ENCODE peak calls at places on chromosomes 7 and 10, in eight cellular contexts. S, P, B, H, J, X, M and T are unnamed samples.

GRCh38 chr10:21135396-21135973 is 238.4 kb upstream of the NEBL start:
- DNase-seq in P (no peak), S (no peak), X (no peak), B (no peak), J (no peak), M (no peak), H (no peak), T (no peak)

GRCh38 chr10:19194866-19195265 is 146.3 kb downstream of the MALRD1 start:
- DNase-seq in P (no peak), M (no peak), S (no peak), B (no peak), H (no peak), X (no peak), J (no peak), T (no peak)

GRCh38 chr7:46229409-46229808 is 308.3 kb upstream of the IGFBP3 start:
- DNase-seq in M (no peak), X (no peak), B (no peak), H (peak), P (no peak), J (no peak), S (no peak), T (no peak)

GRCh38 chr10:26446258-26446657 is 8.1 kb downstream of the APBB1IP start:
- DNase-seq in B (no peak), S (no peak), X (no peak), M (no peak), J (no peak), H (no peak), P (no peak), T (no peak)

GRCh38 chr10:13871087-13871486 is 284.3 kb downstream of the PRPF18 start:
- DNase-seq in M (no peak), P (no peak), X (no peak), H (no peak), S (no peak), B (no peak), J (no peak), T (no peak)

GRCh38 chr10:18713077-18713476 is 53.8 kb downstream of the ARL5B start:
- DNase-seq in S (no peak), B (no peak), P (no peak), H (peak), M (no peak), X (no peak), J (no peak), T (peak)

GRCh38 chr7:93562106-93562505 is 12.4 kb downstream of the CALCR start:
- DNase-seq in X (no peak), P (no peak), M (no peak), S (no peak), H (no peak), B (no peak), J (no peak), T (no peak)

GRCh38 chr10:56881218-56881617 is 520.2 kb upstream of the ZWINT start:
- DNase-seq in H (no peak), P (no peak), X (no peak), B (no peak), J (no peak), S (no peak), M (no peak), T (no peak)

GRCh38 chr10:128915630-128916029 is 551.4 kb upstream of the MGMT start:
- DNase-seq in S (no peak), M (no peak), H (no peak), B (no peak), J (no peak), P (no peak), X (no peak), T (no peak)

GRCh38 chr7:47470567-47471357 is 111.1 kb downstream of the TNS3 start:
- DNase-seq in H (no peak), J (no peak), P (peak), B (peak), M (no peak), S (no peak), X (no peak), T (no peak)

GRCh38 chr7:137245890-137246289 is 97.6 kb downstream of the PTN start:
- DNase-seq in J (no peak), H (peak), S (no peak), M (no peak), X (no peak), P (no peak), B (no peak), T (no peak)

GRCh38 chr7:82760092-82760491 is 316.5 kb upstream of the CACNA2D1 start:
- DNase-seq in P (no peak), X (no peak), S (no peak), J (no peak), M (no peak), H (peak), B (no peak), T (no peak)

GRCh38 chr7:17530249-17530648 is 231.8 kb downstream of the AHR start:
- DNase-seq in H (peak), P (no peak), X (no peak), M (no peak), J (no peak), B (no peak), S (no peak), T (no peak)

GRCh38 chr7:23468721-23469149 is 1.6 kb downstream of the IGF2BP3 start:
- DNase-seq in X (no peak), S (no peak), P (peak), B (no peak), H (no peak), M (peak), J (no peak), T (no peak)

GRCh38 chr10:73827346-73828089 is 16.1 kb upstream of the NDST2 start:
- DNase-seq in H (no peak), J (no peak), X (no peak), P (no peak), B (no peak), S (no peak), M (no peak), T (no peak)

GRCh38 chr7:157404845-157405481 is 68.2 kb downstream of the DNAJB6 start:
- DNase-seq in B (peak), M (peak), J (peak), P (no peak), X (peak), S (no peak), H (peak), T (peak)

GRCh38 chr10:32054087-32054486 is 2.1 kb downstream of the KIF5B start:
- DNase-seq in B (no peak), M (no peak), S (no peak), X (no peak), J (no peak), H (peak), P (peak), T (peak)

GRCh38 chr7:127758105-127758504 is 106.1 kb downstream of the SND1 start:
- DNase-seq in J (no peak), M (no peak), S (no peak), P (no peak), B (no peak), X (no peak), H (no peak), T (no peak)

GRCh38 chr10:71547290-71547689 is 150.6 kb downstream of the CDH23 start:
- DNase-seq in M (no peak), P (no peak), X (no peak), J (no peak), H (no peak), S (no peak), B (no peak), T (no peak)

GRCh38 chr7:132275811-132276210 is 300.5 kb downstream of the PLXNA4 start:
- DNase-seq in M (no peak), S (no peak), X (no peak), J (no peak), P (no peak), B (no peak), H (no peak), T (no peak)

GRCh38 chr7:142647749-142648148 is 101.5 kb upstream of the PRSS1 start:
- DNase-seq in S (no peak), J (no peak), H (no peak), X (no peak), M (no peak), B (no peak), P (no peak), T (no peak)

GRCh38 chr7:12222889-12223579 is 11.9 kb downstream of the TMEM106B start:
- DNase-seq in P (no peak), X (no peak), B (no peak), H (no peak), J (no peak), M (no peak), S (no peak), T (no peak)

GRCh38 chr7:7786595-7786994 is 68.2 kb upstream of the RPA3 start:
- DNase-seq in B (no peak), H (no peak), X (no peak), P (no peak), M (no peak), J (no peak), S (no peak), T (no peak)

GRCh38 chr7:151859111-151859947 is 17.6 kb downstream of the PRKAG2 start:
- DNase-seq in J (no peak), B (no peak), M (no peak), P (no peak), S (no peak), H (no peak), X (peak), T (no peak)

GRCh38 chr10:16999665-17000451 is 129.8 kb downstream of the CUBN start:
- DNase-seq in J (no peak), P (no peak), X (no peak), S (no peak), H (peak), B (no peak), M (no peak), T (no peak)

GRCh38 chr7:114214454-114214853 is 200.2 kb upstream of the FOXP2 start:
- DNase-seq in X (no peak), P (no peak), M (peak), J (no peak), H (no peak), S (no peak), B (no peak), T (no peak)

DNA sequence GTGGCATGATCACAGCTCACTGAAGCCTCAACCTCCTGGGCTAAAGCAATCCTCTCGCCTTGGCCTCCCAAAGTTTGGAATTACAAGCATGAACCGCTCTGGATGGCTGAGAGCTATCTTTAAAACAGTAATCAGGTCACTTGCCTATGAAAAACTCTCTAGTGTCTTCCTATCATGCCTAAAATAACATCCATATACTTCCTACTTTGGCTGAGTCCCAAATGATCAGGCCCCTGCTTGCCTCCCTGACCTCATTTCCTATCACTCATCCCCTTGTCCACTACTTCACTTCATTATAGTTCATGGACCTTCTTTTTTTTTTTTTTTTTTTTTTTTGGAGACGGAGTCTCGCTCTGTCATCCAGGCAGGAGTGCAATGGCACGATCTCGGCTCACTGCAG is 28.0 kb downstream of the SEPTIN7 start:
- DNase-seq in J (no peak), H (no peak), S (no peak), P (no peak), B (no peak), X (no peak), M (no peak), T (no peak)
- H3K27ac ChIP-seq in J (no peak), H (no peak), S (no peak), P (no peak), B (no peak), X (no peak), M (no peak), T (no peak)

GRCh38 chr10:11611248-11612003 is at the start of gene USP6NL:
- DNase-seq in H (peak), M (peak), B (peak), J (peak), X (peak), S (peak), P (peak), T (peak)
- TF ChIP-seq POLR2A in H (peak), M (peak), B (peak), J (peak), X (peak), S (no peak), P (peak), T (no peak)

GRCh38 chr10:63257784-63258183 is 124.7 kb downstream of the NRBF2 start:
- DNase-seq in J (no peak), M (no peak), H (no peak), B (no peak), X (no peak), S (no peak), P (no peak), T (no peak)
- H3K27ac ChIP-seq in J (no peak), M (peak), H (no peak), B (no peak), X (no peak), S (no peak), P (no peak), T (peak)

DNA sequence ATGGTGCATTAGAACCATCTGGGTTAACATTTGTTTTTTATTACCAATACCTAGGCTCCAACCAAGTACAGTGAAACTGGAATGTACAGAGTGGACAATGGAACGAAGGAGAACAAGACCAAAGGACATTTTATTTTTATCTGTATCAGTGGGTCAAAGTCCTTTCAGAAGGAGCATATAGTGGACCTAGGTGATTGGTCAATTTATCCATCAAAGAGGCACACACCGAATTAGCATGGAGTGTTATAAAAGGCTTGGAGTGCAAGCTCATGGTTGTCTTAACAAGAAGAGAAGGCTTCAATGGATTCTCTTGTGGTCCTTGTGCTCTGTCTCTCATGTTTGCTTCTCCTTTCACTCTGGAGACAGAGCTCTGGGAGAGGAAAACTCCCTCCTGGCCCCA is at the start of gene CYP2C9:
- DNase-seq in X (no peak), J (no peak), M (no peak), P (no peak), B (no peak), S (no peak), H (no peak), T (no peak)
- TF ChIP-seq POLR2A in X (no peak), J (no peak), M (no peak), P (no peak), B (no peak), S (no peak), H (no peak), T (no peak)

GRCh38 chr7:25858562-25859411 is 293.2 kb upstream of the NFE2L3 start:
- DNase-seq in H (no peak), X (no peak), S (no peak), P (peak), J (no peak), M (no peak), B (no peak), T (no peak)
- H3K27ac ChIP-seq in H (no peak), X (no peak), S (no peak), P (peak), J (no peak), M (no peak), B (no peak), T (no peak)

DNA sequence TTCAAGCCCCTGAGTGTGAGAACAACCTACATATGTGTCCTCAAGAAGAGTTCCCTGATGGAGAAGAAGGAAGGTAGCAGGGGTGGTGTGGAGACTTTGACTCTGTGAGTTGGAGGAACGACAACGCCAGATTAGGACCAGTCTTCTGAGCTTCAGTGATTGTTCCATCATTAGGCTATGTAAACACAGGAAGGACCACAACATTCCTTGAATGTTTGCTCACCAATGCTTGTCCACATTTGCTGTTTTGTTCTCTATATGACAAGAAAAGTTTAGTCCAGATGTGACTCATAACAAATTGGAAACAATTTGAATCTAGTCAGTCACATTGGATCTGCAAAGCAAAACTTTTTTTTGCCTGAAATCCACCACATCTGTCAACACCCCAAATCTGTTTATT is 62.7 kb downstream of the ENTPD1 start:
- DNase-seq in S (no peak), X (no peak), J (no peak), B (no peak), M (no peak), P (no peak), H (peak), T (no peak)
- TF ChIP-seq POLR2A in S (no peak), X (no peak), J (no peak), B (no peak), M (no peak), P (no peak), H (no peak), T (no peak)

DNA sequence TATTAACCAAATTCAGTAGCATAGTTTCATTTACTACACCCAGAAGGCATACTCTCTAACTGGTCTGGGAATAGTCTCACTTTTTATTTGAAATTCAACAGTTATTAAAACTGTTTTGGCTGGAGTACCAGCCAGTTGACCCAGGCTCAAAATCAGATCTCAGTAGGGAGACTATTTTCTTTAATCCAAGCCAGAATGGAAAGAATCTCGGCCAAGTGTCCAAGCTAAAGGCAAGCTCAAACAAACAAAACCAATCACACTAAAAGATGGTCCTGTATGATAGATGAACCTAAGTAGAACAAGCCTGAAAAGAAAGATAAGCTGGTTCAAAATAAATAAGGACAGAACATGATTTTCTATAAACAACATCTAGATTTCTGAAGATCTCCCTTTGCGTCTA is 259.6 kb upstream of the POM121L12 start:
- DNase-seq in X (no peak), H (no peak), J (no peak), B (no peak), M (no peak), S (no peak), P (no peak), T (no peak)
- H3K27ac ChIP-seq in X (no peak), H (no peak), J (no peak), B (no peak), M (no peak), S (no peak), P (no peak), T (no peak)

DNA sequence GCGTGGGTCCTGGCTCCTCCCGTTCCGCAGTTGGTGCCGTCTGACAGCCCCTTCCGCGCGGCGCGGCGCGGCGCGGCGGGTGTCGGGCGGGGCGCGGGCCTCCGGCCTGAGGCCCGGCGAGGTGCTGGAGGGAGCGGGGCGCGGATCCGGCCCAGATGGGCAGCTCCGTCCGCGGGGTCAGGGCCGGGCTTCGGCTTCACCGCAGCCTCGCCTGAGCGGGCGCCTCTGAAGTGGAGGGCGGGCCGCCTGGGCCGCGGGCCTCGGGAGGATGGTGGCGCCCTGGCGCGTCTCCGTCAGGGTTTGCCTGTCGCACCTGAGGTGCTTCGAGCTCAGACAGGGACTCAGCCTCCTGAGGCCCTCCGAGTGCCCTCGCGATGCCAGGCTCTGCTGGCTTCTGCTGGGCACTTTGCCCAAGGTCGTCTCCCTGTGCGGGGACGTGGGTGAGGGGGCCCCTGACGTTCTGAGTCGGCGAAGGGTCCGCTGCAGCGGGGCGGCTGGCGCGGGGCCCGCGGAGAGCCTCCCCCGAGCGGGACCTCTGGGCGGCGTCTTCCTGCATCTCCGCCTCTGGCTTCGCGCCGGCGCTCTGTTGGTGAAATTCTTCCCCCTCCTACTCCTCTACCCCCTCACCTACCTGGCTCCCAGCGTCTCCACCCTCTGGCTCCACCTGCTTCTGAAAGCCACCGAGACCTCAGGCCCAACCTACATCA is 471 bp downstream of the ADCK2 start:
- DNase-seq in X (peak), H (no peak), B (peak), M (peak), S (no peak), P (peak), J (peak), T (peak)
- TF ChIP-seq POLR2A in X (no peak), H (no peak), B (no peak), M (no peak), S (peak), P (peak), J (no peak), T (no peak)